ENCODE peak calls at places on chromosome 19, in six cellular contexts. S is HL-60, B is dorsolateral prefrontal cortex, Y is heart right ventricle, H is sigmoid colon, O is lung. K is an unnamed sample.

GRCh38 chr19:343941-344624 is 513 bp downstream of the MIER2 start:
- DNase-seq in S (no peak), B (no peak), Y (no peak), H (peak; percentile 65), O (no peak), K (peak; percentile 28)

GRCh38 chr19:10625003-10625761 is at the start of gene SLC44A2:
- DNase-seq in S (no peak), B (peak; percentile 79), Y (peak; percentile 84), H (peak; percentile 89), O (peak; percentile 85), K (peak; percentile 35)

GRCh38 chr19:35987571-35987896 is 7.5 kb upstream of the SDHAF1 start:
- DNase-seq in S (no peak), B (no peak), Y (no peak), H (no peak), O (no peak), K (no peak)

GRCh38 chr19:19562665-19563347 is 24.7 kb downstream of the CILP2 start:
- DNase-seq in S (no peak), B (no peak), Y (no peak), H (no peak), O (no peak), K (no peak)

GRCh38 chr19:35066691-35067563 is 25.4 kb downstream of the HPN start:
- DNase-seq in S (peak; percentile 49), B (peak; percentile 94), Y (peak; percentile 88), H (peak; percentile 89), O (peak; percentile 87), K (peak; percentile 94)

GRCh38 chr19:35310331-35310730 is 18.4 kb downstream of the MAG start:
- DNase-seq in S (no peak), B (no peak), Y (no peak), H (no peak), O (no peak), K (no peak)

GRCh38 chr19:56404705-56405056 is 549 bp downstream of the ZNF583 start:
- DNase-seq in S (no peak), B (no peak), Y (no peak), H (no peak), O (no peak), K (no peak)

GRCh38 chr19:28878862-28879566 is 333.9 kb downstream of the UQCRFS1 start:
- DNase-seq in S (no peak), B (peak; percentile 78), Y (peak; percentile 64), H (peak; percentile 82), O (peak; percentile 69), K (peak; percentile 68)

GRCh38 chr19:30263719-30264440 is 108.3 kb upstream of the ZNF536 start:
- DNase-seq in S (no peak), B (no peak), Y (no peak), H (no peak), O (no peak), K (no peak)

GRCh38 chr19:32345261-32346207 is at the start of gene ZNF507:
- DNase-seq in S (peak; percentile 76), B (peak; percentile 84), Y (peak; percentile 87), H (peak; percentile 90), O (peak; percentile 85), K (peak; percentile 86)

GRCh38 chr19:55379161-55379560 is 2.5 kb downstream of the TMEM190 start:
- DNase-seq in S (no peak), B (no peak), Y (no peak), H (no peak), O (no peak), K (no peak)

GRCh38 chr19:31694761-31695160 is 345.5 kb upstream of the TSHZ3 start:
- DNase-seq in S (no peak), B (no peak), Y (no peak), H (no peak), O (peak; percentile 22), K (no peak)

GRCh38 chr19:33390908-33391630 is 17.6 kb downstream of the CEBPG start:
- DNase-seq in S (no peak), B (peak; percentile 29), Y (no peak), H (peak; percentile 63), O (no peak), K (no peak)

GRCh38 chr19:30356951-30357579 is 15.1 kb upstream of the ZNF536 start:
- DNase-seq in S (no peak), B (no peak), Y (no peak), H (peak; percentile 14), O (no peak), K (no peak)

GRCh38 chr19:31461814-31462539 is 112.7 kb upstream of the TSHZ3 start:
- DNase-seq in S (no peak), B (no peak), Y (no peak), H (no peak), O (no peak), K (no peak)

GRCh38 chr19:2969104-2969504 is 8.3 kb upstream of the TLE6 start:
- DNase-seq in S (no peak), B (no peak), Y (peak; percentile 64), H (peak; percentile 86), O (no peak), K (no peak)

GRCh38 chr19:47719047-47719885 is 6.0 kb downstream of the EHD2 start:
- DNase-seq in S (no peak), B (peak; percentile 77), Y (peak; percentile 91), H (peak; percentile 99), O (peak; percentile 75), K (no peak)

DNA sequence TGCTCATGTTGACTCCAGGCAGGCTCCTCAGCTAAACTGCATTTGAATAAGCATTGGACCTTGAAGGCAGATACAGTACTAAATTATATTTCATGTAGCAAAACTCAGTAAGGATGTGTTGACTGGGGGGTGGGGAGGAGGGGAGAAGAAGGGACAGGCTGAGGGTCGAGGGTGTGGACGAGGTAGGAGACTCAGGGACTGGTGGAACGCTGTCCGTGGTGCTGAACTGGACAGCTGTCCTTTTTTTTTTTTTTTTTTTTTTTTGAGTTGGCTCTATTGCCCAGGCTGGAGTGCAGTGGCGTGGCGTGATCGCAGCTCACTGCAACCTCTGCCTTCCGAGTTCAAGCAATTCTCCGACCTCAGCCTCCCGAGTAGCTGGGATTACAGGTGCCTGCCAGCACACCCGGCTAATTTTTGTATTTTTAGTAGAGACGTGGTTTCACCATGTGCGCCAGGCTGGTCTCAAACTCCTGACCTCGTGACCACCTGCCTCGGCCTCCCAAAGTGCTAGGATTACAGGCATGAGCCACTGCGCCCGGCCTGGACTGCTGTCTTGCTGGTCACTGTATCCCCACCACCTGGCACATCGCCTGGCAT is 33.2 kb upstream of the CASP14 start:
- DNase-seq in S (peak; percentile 1), B (no peak), Y (no peak), H (no peak), O (no peak), K (peak; percentile 38)
- TF ChIP-seq CTCF in S (no peak), B (no peak), Y (no peak), H (no peak), O (no peak), K (no peak)

DNA sequence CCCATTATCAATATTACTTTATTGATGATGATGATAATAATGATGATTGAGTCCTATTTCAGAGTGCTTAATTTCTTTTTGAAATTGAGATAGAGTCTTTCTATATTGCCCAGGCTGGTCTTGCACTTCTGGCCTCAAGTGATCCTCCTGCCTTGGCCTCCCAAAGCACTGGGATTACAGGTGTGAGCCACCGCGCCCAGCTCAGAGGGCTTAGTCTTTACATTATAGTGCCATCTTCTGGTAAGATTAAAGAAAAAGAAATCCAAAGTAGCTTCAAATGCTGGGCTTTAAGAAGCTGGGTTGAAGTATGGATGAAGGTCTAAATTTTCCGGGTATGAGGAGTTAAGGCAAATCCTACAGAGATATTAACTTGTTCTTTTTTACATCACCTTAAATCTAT is 3.4 kb upstream of the ZNF333 start:
- DNase-seq in S (peak; percentile 47), B (no peak), Y (no peak), H (no peak), O (no peak), K (no peak)
- TF ChIP-seq CTCF in S (no peak), B (no peak), Y (peak; percentile 29), H (peak; percentile 20), O (no peak), K (peak; percentile 47)

DNA sequence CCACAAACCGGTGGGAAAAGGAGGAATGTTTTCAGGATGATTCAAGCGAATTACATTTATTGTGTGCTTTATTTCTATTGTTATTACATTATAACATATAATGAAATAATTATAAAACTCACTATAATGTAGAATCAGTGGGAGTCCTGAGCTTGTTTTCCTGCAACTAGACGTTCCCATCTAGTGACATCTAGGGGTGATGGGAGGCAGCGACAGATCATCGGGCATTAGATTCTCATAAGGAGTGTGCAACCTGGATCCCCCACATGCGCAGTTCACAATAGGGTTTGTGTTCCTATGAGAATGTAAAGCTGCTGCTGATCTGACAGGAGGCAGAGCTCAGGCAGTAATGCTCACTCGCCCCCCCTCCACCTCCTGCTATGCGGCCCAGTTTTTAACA is 54.5 kb downstream of the SPTBN4 start:
- DNase-seq in S (no peak), B (no peak), Y (no peak), H (no peak), O (no peak), K (no peak)
- TF ChIP-seq CTCF in S (no peak), B (no peak), Y (peak; percentile 40), H (no peak), O (no peak), K (no peak)

GRCh38 chr19:1592755-1593628 is at the start of gene MBD3:
- DNase-seq in S (peak; percentile 84), B (peak; percentile 94), Y (peak; percentile 94), H (peak; percentile 96), O (peak; percentile 90), K (peak; percentile 87)
- TF ChIP-seq CTCF in S (no peak), B (peak; percentile 11), Y (no peak), H (no peak), O (no peak), K (no peak)

DNA sequence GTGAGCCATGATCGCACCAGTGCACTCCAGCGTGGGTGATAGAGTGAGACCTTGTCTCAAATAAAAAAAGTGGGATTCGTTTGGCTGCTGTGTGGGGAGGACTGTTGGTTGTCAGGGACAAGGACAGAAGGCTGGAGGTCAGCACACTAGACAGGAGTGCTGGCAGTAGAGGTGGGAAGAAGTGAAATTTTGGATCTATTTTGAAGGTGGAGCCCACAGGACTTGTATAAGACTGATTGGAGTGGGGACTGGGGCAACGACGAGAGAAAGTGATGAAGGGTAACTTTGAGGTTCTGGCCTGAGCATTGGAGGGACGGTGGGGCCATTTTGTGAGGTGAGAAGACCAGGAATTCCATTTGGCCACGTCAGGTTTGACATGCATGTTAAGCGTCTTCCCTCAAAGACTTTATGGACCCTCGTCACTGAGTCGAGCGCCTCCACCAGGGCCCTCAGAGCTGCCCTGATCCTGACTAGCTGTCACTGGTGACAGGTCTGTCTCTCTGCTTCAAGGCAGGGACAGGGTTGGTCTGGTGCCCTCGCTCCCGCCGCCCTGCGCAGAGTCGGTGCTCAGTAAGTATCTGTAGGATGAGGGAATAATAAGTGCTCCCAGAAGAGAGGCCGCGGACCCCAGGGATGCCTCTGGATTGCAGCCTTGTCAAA is 673 bp downstream of the CTU1 start:
- DNase-seq in S (no peak), B (no peak), Y (no peak), H (no peak), O (no peak), K (no peak)
- TF ChIP-seq CTCF in S (no peak), B (no peak), Y (no peak), H (no peak), O (no peak), K (peak; percentile 0)